ENCODE peak calls at places on chromosomes 3 and 15, in nine cellular contexts. S is A673; R is CD8-positive, alpha-beta T cell; N is ovary; B is AG04450; I is HepG2; Z is cardiac muscle cell; Y is PC-3; J is hepatocyte. T is an unnamed sample.

GRCh38 chr15:77030928-77031375 is 36.0 kb downstream of the PSTPIP1 start:
- DNase-seq in S (no peak), R (no peak), N (no peak), B (no peak), I (no peak), Z (no peak), Y (no peak), J (no peak), T (no peak)

GRCh38 chr3:40827942-40828688 is 303.4 kb downstream of the ZNF621 start:
- DNase-seq in S (no peak), R (no peak), N (no peak), B (no peak), I (no peak), Z (peak), Y (peak), J (peak), T (peak)

GRCh38 chr15:51982013-51982769 is 10.6 kb upstream of the LEO1 start:
- DNase-seq in S (peak), R (no peak), N (no peak), B (peak), I (peak), Z (peak), Y (peak), J (peak), T (peak)

GRCh38 chr3:150653110-150653561 is 50.0 kb downstream of the SELENOT start:
- DNase-seq in S (no peak), R (no peak), N (no peak), B (no peak), I (no peak), Z (no peak), Y (peak), J (no peak), T (no peak)

GRCh38 chr15:28127036-28127435 is 27.9 kb upstream of the OCA2 start:
- DNase-seq in S (no peak), R (no peak), N (no peak), B (no peak), I (no peak), Z (no peak), Y (no peak), J (no peak), T (no peak)

GRCh38 chr3:100548053-100548452 is 55.6 kb downstream of the TMEM45A start:
- DNase-seq in S (no peak), R (no peak), N (no peak), B (no peak), I (no peak), Z (no peak), Y (no peak), J (no peak), T (peak)

GRCh38 chr3:46429671-46430070 is 22.6 kb downstream of the CCRL2 start:
- DNase-seq in S (no peak), R (no peak), N (no peak), B (no peak), I (no peak), Z (no peak), Y (peak), J (peak), T (peak)

GRCh38 chr15:55587321-55588069 is 650 bp downstream of the PYGO1 start:
- DNase-seq in S (peak), R (no peak), N (peak), B (no peak), I (peak), Z (peak), Y (peak), J (peak), T (peak)

GRCh38 chr15:66115568-66116206 is 137.9 kb downstream of the MEGF11 start:
- DNase-seq in S (no peak), R (peak), N (no peak), B (no peak), I (no peak), Z (no peak), Y (no peak), J (peak), T (no peak)

GRCh38 chr15:49315543-49315942 is 107.5 kb upstream of the FGF7 start:
- DNase-seq in S (peak), R (no peak), N (no peak), B (no peak), I (no peak), Z (peak), Y (no peak), J (no peak), T (no peak)

GRCh38 chr3:159654183-159655134 is 334.2 kb upstream of the IL12A start:
- DNase-seq in S (no peak), R (no peak), N (no peak), B (no peak), I (no peak), Z (peak), Y (peak), J (no peak), T (no peak)

GRCh38 chr15:80002267-80002666 is 31.3 kb upstream of the BCL2A1 start:
- DNase-seq in S (no peak), R (no peak), N (no peak), B (no peak), I (no peak), Z (no peak), Y (no peak), J (no peak), T (no peak)

GRCh38 chr3:99410789-99411311 is 227.5 kb upstream of the COL8A1 start:
- DNase-seq in S (no peak), R (no peak), N (no peak), B (no peak), I (no peak), Z (no peak), Y (peak), J (no peak), T (peak)

GRCh38 chr15:58396181-58396580 is 35.6 kb upstream of the LIPC start:
- DNase-seq in S (peak), R (no peak), N (no peak), B (peak), I (no peak), Z (no peak), Y (peak), J (peak), T (peak)

GRCh38 chr3:110376119-110376518 is 695.5 kb upstream of the NECTIN3 start:
- DNase-seq in S (no peak), R (no peak), N (no peak), B (no peak), I (no peak), Z (no peak), Y (no peak), J (no peak), T (no peak)

GRCh38 chr3:177606891-177607290 is 409.6 kb upstream of the TBL1XR1 start:
- DNase-seq in S (no peak), R (no peak), N (no peak), B (no peak), I (peak), Z (no peak), Y (peak), J (peak), T (peak)

GRCh38 chr3:141561426-141562034 is 74.7 kb downstream of the RASA2 start:
- DNase-seq in S (peak), R (no peak), N (peak), B (peak), I (peak), Z (peak), Y (peak), J (peak), T (peak)

GRCh38 chr15:73989001-73989798 is 2.9 kb downstream of the STOML1 start:
- DNase-seq in S (no peak), R (no peak), N (no peak), B (peak), I (no peak), Z (no peak), Y (peak), J (peak), T (peak)

GRCh38 chr3:171328419-171329082 is 131.7 kb downstream of the TNIK start:
- DNase-seq in S (peak), R (peak), N (no peak), B (no peak), I (peak), Z (no peak), Y (peak), J (no peak), T (no peak)

GRCh38 chr15:29356807-29357206 is 87.2 kb upstream of the NSMCE3 start:
- DNase-seq in S (no peak), R (no peak), N (no peak), B (no peak), I (no peak), Z (no peak), Y (no peak), J (no peak), T (no peak)

GRCh38 chr15:41671656-41672636 is 11.7 kb downstream of the MGA start:
- DNase-seq in S (no peak), R (no peak), N (no peak), B (no peak), I (no peak), Z (no peak), Y (no peak), J (no peak), T (no peak)

GRCh38 chr15:61382927-61383326 is 153.8 kb upstream of the RORA start:
- DNase-seq in S (no peak), R (no peak), N (no peak), B (no peak), I (no peak), Z (no peak), Y (no peak), J (no peak), T (no peak)

GRCh38 chr3:127588675-127589577 is 1.6 kb downstream of the TPRA1 start:
- DNase-seq in S (no peak), R (no peak), N (no peak), B (peak), I (peak), Z (peak), Y (peak), J (peak), T (peak)

GRCh38 chr15:40344631-40345120 is 3.9 kb upstream of the CCDC9B start:
- DNase-seq in S (peak), R (peak), N (peak), B (no peak), I (peak), Z (peak), Y (peak), J (peak), T (peak)

GRCh38 chr3:148737104-148737525 is 39.4 kb downstream of the AGTR1 start:
- DNase-seq in S (no peak), R (no peak), N (peak), B (no peak), I (peak), Z (no peak), Y (no peak), J (peak), T (no peak)

GRCh38 chr3:72259755-72260589 is 475.0 kb upstream of the PROK2 start:
- DNase-seq in S (no peak), R (no peak), N (no peak), B (no peak), I (no peak), Z (no peak), Y (no peak), J (no peak), T (peak)

GRCh38 chr15:93180656-93181055 is 91.6 kb upstream of the RGMA start:
- DNase-seq in S (no peak), R (no peak), N (no peak), B (no peak), I (no peak), Z (peak), Y (no peak), J (no peak), T (no peak)

GRCh38 chr15:41993447-41994170 is 21.3 kb upstream of the EHD4 start:
- DNase-seq in S (no peak), R (no peak), N (no peak), B (no peak), I (no peak), Z (no peak), Y (no peak), J (no peak), T (no peak)

GRCh38 chr3:138172625-138173024 is 2.1 kb downstream of the DBR1 start:
- DNase-seq in S (peak), R (no peak), N (no peak), B (no peak), I (no peak), Z (no peak), Y (no peak), J (no peak), T (no peak)

GRCh38 chr3:128170866-128171516 is 17.7 kb downstream of the EEFSEC start:
- DNase-seq in S (peak), R (no peak), N (peak), B (peak), I (peak), Z (peak), Y (peak), J (peak), T (peak)

GRCh38 chr3:194322701-194323174 is 28.4 kb downstream of the CPN2 start:
- DNase-seq in S (no peak), R (no peak), N (no peak), B (no peak), I (peak), Z (no peak), Y (peak), J (peak), T (peak)

GRCh38 chr3:37619568-37619967 is 242.1 kb upstream of the CTDSPL start:
- DNase-seq in S (no peak), R (no peak), N (no peak), B (no peak), I (no peak), Z (no peak), Y (no peak), J (no peak), T (no peak)

GRCh38 chr15:63089260-63090043 is 32.2 kb upstream of the LACTB start:
- DNase-seq in S (peak), R (no peak), N (no peak), B (peak), I (peak), Z (peak), Y (peak), J (peak), T (no peak)

GRCh38 chr3:144866504-144866903 is 894.9 kb downstream of the DIPK2A start:
- DNase-seq in S (no peak), R (no peak), N (no peak), B (no peak), I (no peak), Z (no peak), Y (no peak), J (no peak), T (no peak)

GRCh38 chr3:146217324-146217723 is 33.6 kb downstream of the PLSCR4 start:
- DNase-seq in S (no peak), R (no peak), N (no peak), B (no peak), I (no peak), Z (no peak), Y (peak), J (no peak), T (no peak)

GRCh38 chr3:195587824-195588223 is 4.1 kb upstream of the APOD start:
- DNase-seq in S (no peak), R (no peak), N (no peak), B (no peak), I (no peak), Z (no peak), Y (no peak), J (no peak), T (no peak)

GRCh38 chr15:34905047-34905446 is 64.5 kb downstream of the AQR start:
- DNase-seq in S (no peak), R (no peak), N (no peak), B (no peak), I (no peak), Z (no peak), Y (no peak), J (no peak), T (no peak)

GRCh38 chr15:34904527-34904926 is 65.0 kb downstream of the AQR start:
- DNase-seq in S (no peak), R (no peak), N (no peak), B (no peak), I (no peak), Z (no peak), Y (no peak), J (no peak), T (no peak)

GRCh38 chr15:34896183-34896582 is 73.4 kb downstream of the AQR start:
- DNase-seq in S (no peak), R (no peak), N (no peak), B (no peak), I (no peak), Z (no peak), Y (no peak), J (no peak), T (no peak)

GRCh38 chr15:34900748-34901147 is 68.8 kb downstream of the AQR start:
- DNase-seq in S (no peak), R (no peak), N (no peak), B (no peak), I (no peak), Z (peak), Y (no peak), J (no peak), T (no peak)
- H3K27ac ChIP-seq in S (no peak), R (no peak), N (no peak), B (no peak), I (no peak), Z (peak), Y (no peak), J (no peak), T (no peak)

DNA sequence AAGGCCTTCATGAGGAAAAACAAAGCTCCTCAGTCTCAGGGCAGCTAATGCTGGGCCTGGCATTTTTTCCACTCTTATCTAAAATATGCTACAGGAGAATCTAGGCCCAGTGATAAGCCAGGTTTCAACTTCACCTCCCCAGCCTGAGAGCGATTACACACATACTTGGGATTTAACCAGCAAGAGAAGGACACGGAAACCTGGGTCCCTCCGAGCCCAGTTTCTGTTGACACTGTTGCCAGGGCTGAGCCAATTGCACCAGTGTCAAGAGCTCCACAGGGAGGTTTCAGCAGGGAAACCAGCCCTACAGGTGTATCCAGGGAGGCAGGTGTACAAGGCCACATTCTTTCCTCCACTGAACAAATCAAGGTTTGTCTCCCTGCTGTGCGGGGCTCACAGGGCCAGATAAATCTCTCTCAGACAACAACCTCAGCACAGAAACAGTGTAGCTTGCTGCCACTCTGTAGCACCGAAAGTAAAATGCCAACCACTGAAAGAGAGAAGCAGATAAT is 85.4 kb downstream of the MAGI1 start:
- DNase-seq in S (no peak), R (no peak), N (peak), B (no peak), I (peak), Z (peak), Y (peak), J (peak), T (peak)
- H3K4me3 ChIP-seq in S (no peak), R (no peak), N (no peak), B (no peak), I (peak), Z (no peak), Y (peak), J (no peak), T (no peak)

DNA sequence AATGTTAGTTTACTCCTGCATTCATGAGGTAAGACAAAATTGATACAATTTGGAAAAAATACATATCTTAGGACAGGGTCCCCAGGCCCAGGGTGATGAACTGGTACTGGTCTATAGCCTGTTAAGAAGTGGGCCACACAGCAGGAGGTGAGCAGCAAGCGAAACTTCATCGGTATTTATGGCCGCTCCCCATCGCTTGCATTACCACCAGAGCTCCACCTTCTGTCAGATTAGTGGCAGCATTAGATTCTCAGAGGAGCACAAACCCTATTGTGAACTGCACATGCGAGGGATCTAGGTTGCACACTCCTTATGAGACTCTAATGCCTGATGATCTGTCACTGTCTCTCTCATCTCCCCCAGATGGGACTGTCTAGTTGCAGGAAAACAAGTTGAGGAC is 880.6 kb downstream of the MCTP2 start:
- DNase-seq in S (no peak), R (no peak), N (no peak), B (no peak), I (no peak), Z (no peak), Y (no peak), J (no peak), T (no peak)
- H3K27ac ChIP-seq in S (no peak), R (no peak), N (no peak), B (no peak), I (no peak), Z (no peak), Y (no peak), J (no peak), T (no peak)

GRCh38 chr15:24772709-24773373 is 97.3 kb downstream of the NPAP1 start:
- DNase-seq in S (no peak), R (peak), N (peak), B (peak), I (peak), Z (no peak), Y (peak), J (peak), T (peak)
- H3K4me3 ChIP-seq in S (no peak), R (peak), N (peak), B (peak), I (peak), Z (no peak), Y (peak), J (peak), T (no peak)